ENCODE peak calls at places on chromosomes 16 and 17, in six cellular contexts. One of them, this sample, is unnamed.

GRCh38 chr16:63005356-63005755 is 969.1 kb upstream of the CDH8 start:
- DNase-seq in mesendoderm: no peak
- DNase-seq in mesenchymal stem cell: no peak
- DNase-seq in neuronal stem cell: no peak
- DNase-seq in trophoblast cell: no peak
- DNase-seq in IMR-90: no peak
- DNase-seq in this sample: no peak

GRCh38 chr17:15442316-15443185 is 24.9 kb downstream of the CDRT4 start:
- DNase-seq in IMR-90: no peak
- DNase-seq in trophoblast cell: no peak
- DNase-seq in mesenchymal stem cell: no peak
- DNase-seq in neuronal stem cell: no peak
- DNase-seq in mesendoderm: no peak
- DNase-seq in this sample: no peak

GRCh38 chr16:12661656-12662172 is 142.0 kb downstream of the CPPED1 start:
- DNase-seq in IMR-90: peak; percentile 13
- DNase-seq in mesendoderm: peak; percentile 84
- DNase-seq in mesenchymal stem cell: peak; percentile 41
- DNase-seq in trophoblast cell: peak; percentile 72
- DNase-seq in neuronal stem cell: peak; percentile 74
- DNase-seq in this sample: peak; percentile 76

GRCh38 chr17:49991409-49991808 is 3.6 kb downstream of the DLX3 start:
- DNase-seq in neuronal stem cell: no peak
- DNase-seq in mesendoderm: no peak
- DNase-seq in mesenchymal stem cell: no peak
- DNase-seq in trophoblast cell: no peak
- DNase-seq in IMR-90: no peak
- DNase-seq in this sample: peak; percentile 25

GRCh38 chr16:72111653-72112451 is 18.2 kb downstream of the DHX38 start:
- DNase-seq in mesendoderm: peak; percentile 83
- DNase-seq in mesenchymal stem cell: no peak
- DNase-seq in trophoblast cell: no peak
- DNase-seq in neuronal stem cell: no peak
- DNase-seq in IMR-90: no peak
- DNase-seq in this sample: no peak

GRCh38 chr16:22648141-22648540 is 137.4 kb downstream of the NPIPB5 start:
- DNase-seq in trophoblast cell: no peak
- DNase-seq in neuronal stem cell: no peak
- DNase-seq in IMR-90: no peak
- DNase-seq in mesenchymal stem cell: no peak
- DNase-seq in mesendoderm: no peak
- DNase-seq in this sample: peak; percentile 17

GRCh38 chr16:86388976-86389375 is 121.4 kb upstream of the FOXF1 start:
- DNase-seq in mesenchymal stem cell: no peak
- DNase-seq in trophoblast cell: no peak
- DNase-seq in IMR-90: no peak
- DNase-seq in neuronal stem cell: no peak
- DNase-seq in mesendoderm: no peak
- DNase-seq in this sample: no peak

GRCh38 chr16:80518436-80518835 is 22.4 kb upstream of the DYNLRB2 start:
- DNase-seq in IMR-90: peak; percentile 11
- DNase-seq in mesenchymal stem cell: no peak
- DNase-seq in mesendoderm: peak; percentile 9
- DNase-seq in trophoblast cell: no peak
- DNase-seq in neuronal stem cell: no peak
- DNase-seq in this sample: no peak

GRCh38 chr16:88974641-88975215 is 2.3 kb downstream of the CBFA2T3 start:
- DNase-seq in mesenchymal stem cell: no peak
- DNase-seq in neuronal stem cell: no peak
- DNase-seq in IMR-90: no peak
- DNase-seq in mesendoderm: no peak
- DNase-seq in trophoblast cell: no peak
- DNase-seq in this sample: no peak

GRCh38 chr17:19447085-19447583 is 36.1 kb downstream of the RNF112 start:
- DNase-seq in neuronal stem cell: peak; percentile 83
- DNase-seq in trophoblast cell: peak; percentile 92
- DNase-seq in mesenchymal stem cell: peak; percentile 82
- DNase-seq in IMR-90: peak; percentile 70
- DNase-seq in mesendoderm: peak; percentile 89
- DNase-seq in this sample: peak; percentile 89

GRCh38 chr17:427327-427726 is 74.7 kb upstream of the RPH3AL start:
- DNase-seq in neuronal stem cell: no peak
- DNase-seq in mesenchymal stem cell: no peak
- DNase-seq in mesendoderm: no peak
- DNase-seq in trophoblast cell: no peak
- DNase-seq in IMR-90: no peak
- DNase-seq in this sample: no peak

GRCh38 chr17:429589-429988 is 77.0 kb upstream of the RPH3AL start:
- DNase-seq in IMR-90: no peak
- DNase-seq in neuronal stem cell: no peak
- DNase-seq in trophoblast cell: no peak
- DNase-seq in mesendoderm: no peak
- DNase-seq in mesenchymal stem cell: no peak
- DNase-seq in this sample: no peak

GRCh38 chr17:428414-428813 is 75.8 kb upstream of the RPH3AL start:
- DNase-seq in trophoblast cell: no peak
- DNase-seq in mesenchymal stem cell: no peak
- DNase-seq in neuronal stem cell: no peak
- DNase-seq in mesendoderm: no peak
- DNase-seq in IMR-90: no peak
- DNase-seq in this sample: no peak

GRCh38 chr17:427891-428290 is 75.3 kb upstream of the RPH3AL start:
- DNase-seq in IMR-90: no peak
- DNase-seq in mesenchymal stem cell: no peak
- DNase-seq in trophoblast cell: no peak
- DNase-seq in mesendoderm: no peak
- DNase-seq in neuronal stem cell: no peak
- DNase-seq in this sample: no peak

DNA sequence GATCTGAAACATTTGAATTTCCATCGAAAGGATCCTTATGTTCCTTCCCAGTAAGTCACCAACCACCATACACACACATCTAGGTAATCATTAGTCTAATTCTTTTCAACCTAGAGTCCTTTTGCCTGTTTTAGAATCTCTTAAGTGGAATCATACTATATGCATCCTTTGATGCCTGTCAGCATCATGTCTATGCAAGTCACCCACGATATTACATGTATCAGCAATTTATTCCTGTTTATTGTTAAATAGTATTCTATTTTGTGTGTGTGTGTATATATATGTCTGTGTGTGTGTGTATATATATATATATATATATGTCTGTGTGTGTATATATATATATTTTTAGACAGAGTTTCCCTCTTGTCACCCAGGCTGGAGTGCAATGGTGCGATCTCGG is 78.9 kb upstream of the RPH3AL start:
- DNase-seq in neuronal stem cell: no peak
- DNase-seq in trophoblast cell: no peak
- DNase-seq in mesendoderm: no peak
- DNase-seq in mesenchymal stem cell: no peak
- DNase-seq in IMR-90: no peak
- DNase-seq in this sample: no peak
- H3K18ac ChIP-seq in neuronal stem cell: no peak overlapping the region
- H3K18ac ChIP-seq in trophoblast cell: no peak overlapping the region
- H3K18ac ChIP-seq in mesendoderm: no peak overlapping the region
- H3K18ac ChIP-seq in mesenchymal stem cell: no peak overlapping the region
- H3K18ac ChIP-seq in IMR-90: no peak overlapping the region
- H3K18ac ChIP-seq in this sample: no peak overlapping the region

GRCh38 chr17:39675390-39676082 is 7.3 kb downstream of the PNMT start:
- DNase-seq in mesenchymal stem cell: no peak
- DNase-seq in trophoblast cell: no peak
- DNase-seq in mesendoderm: no peak
- DNase-seq in IMR-90: no peak
- DNase-seq in neuronal stem cell: no peak
- DNase-seq in this sample: no peak
- H3K18ac ChIP-seq in mesenchymal stem cell: no peak overlapping the region
- H3K18ac ChIP-seq in trophoblast cell: no peak overlapping the region
- H3K18ac ChIP-seq in mesendoderm: no peak overlapping the region
- H3K18ac ChIP-seq in IMR-90: no peak overlapping the region
- H3K18ac ChIP-seq in neuronal stem cell: no peak overlapping the region
- H3K18ac ChIP-seq in this sample: no peak overlapping the region

DNA sequence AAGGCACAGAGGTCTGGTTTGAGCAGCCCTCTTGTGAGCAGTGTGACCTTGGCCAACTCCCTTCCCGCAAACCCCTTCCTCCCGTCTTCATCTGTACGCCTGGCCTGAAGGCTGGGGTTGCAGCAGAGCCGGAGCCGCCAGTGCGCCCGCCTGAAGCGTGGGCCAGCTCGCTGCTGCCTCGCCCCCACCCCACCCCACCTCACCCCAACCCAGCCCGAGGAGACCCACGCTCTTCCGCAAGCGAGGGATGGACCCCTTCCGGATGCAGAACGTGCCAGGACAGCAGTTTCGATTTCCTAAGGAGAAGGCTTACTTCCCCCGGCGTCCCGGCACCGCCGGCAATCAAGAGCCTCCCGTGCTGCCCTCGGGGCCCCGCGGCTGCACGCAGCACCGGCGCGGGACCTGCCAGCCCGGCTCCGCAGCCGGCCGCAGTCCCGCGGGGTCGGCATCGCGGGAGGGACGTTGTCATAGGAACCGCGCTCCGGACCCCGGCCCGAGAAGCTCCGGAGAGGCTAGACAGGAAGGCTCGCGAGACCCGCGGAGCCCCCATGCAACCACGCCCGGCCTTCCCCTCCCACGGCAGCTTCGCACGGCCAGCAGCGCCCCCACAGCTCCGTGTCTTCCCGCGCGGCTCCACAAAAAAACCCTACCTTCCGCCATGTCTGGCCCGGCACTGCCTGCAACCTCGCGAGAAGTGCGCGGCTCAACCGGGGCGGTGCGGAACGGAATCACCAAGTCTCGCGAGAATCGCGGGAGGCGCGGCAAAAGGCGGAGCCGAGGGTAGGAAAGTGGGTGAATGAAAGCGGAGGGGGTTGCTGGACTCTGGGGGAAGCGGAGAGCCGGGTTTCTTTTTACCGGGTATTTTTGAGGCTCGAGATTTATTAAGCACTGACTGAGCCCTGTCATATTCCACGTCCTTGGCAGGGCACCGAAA is at the start of gene ANKFY1:
- DNase-seq in trophoblast cell: peak; percentile 99
- DNase-seq in mesenchymal stem cell: peak; percentile 95
- DNase-seq in IMR-90: peak; percentile 92
- DNase-seq in mesendoderm: peak; percentile 96
- DNase-seq in neuronal stem cell: peak; percentile 95
- DNase-seq in this sample: peak; percentile 98
- H3K18ac ChIP-seq in trophoblast cell: peak within 1 kb of the TSS; percentile 53
- H3K18ac ChIP-seq in mesenchymal stem cell: peak within 1 kb of the TSS; percentile 33
- H3K18ac ChIP-seq in IMR-90: peak within 1 kb of the TSS; percentile 30
- H3K18ac ChIP-seq in mesendoderm: peak within 1 kb of the TSS; percentile 77
- H3K18ac ChIP-seq in neuronal stem cell: peak within 1 kb of the TSS; percentile 99
- H3K18ac ChIP-seq in this sample: peak within 1 kb of the TSS; percentile 83

GRCh38 chr16:85168732-85169256 is 56.5 kb upstream of the CIBAR2 start:
- DNase-seq in mesendoderm: peak; percentile 61
- DNase-seq in trophoblast cell: peak; percentile 34
- DNase-seq in neuronal stem cell: peak; percentile 69
- DNase-seq in mesenchymal stem cell: no peak
- DNase-seq in IMR-90: peak; percentile 52
- DNase-seq in this sample: no peak

GRCh38 chr16:85165781-85166180 is 53.5 kb upstream of the CIBAR2 start:
- DNase-seq in IMR-90: no peak
- DNase-seq in mesendoderm: no peak
- DNase-seq in neuronal stem cell: no peak
- DNase-seq in mesenchymal stem cell: no peak
- DNase-seq in trophoblast cell: no peak
- DNase-seq in this sample: no peak

GRCh38 chr16:85166281-85166680 is 54.0 kb upstream of the CIBAR2 start:
- DNase-seq in mesendoderm: no peak
- DNase-seq in IMR-90: peak; percentile 36
- DNase-seq in mesenchymal stem cell: no peak
- DNase-seq in trophoblast cell: no peak
- DNase-seq in neuronal stem cell: no peak
- DNase-seq in this sample: no peak

GRCh38 chr16:85167589-85168537 is 55.6 kb upstream of the CIBAR2 start:
- DNase-seq in IMR-90: no peak
- DNase-seq in neuronal stem cell: no peak
- DNase-seq in mesenchymal stem cell: no peak
- DNase-seq in trophoblast cell: no peak
- DNase-seq in mesendoderm: peak; percentile 78
- DNase-seq in this sample: no peak

DNA sequence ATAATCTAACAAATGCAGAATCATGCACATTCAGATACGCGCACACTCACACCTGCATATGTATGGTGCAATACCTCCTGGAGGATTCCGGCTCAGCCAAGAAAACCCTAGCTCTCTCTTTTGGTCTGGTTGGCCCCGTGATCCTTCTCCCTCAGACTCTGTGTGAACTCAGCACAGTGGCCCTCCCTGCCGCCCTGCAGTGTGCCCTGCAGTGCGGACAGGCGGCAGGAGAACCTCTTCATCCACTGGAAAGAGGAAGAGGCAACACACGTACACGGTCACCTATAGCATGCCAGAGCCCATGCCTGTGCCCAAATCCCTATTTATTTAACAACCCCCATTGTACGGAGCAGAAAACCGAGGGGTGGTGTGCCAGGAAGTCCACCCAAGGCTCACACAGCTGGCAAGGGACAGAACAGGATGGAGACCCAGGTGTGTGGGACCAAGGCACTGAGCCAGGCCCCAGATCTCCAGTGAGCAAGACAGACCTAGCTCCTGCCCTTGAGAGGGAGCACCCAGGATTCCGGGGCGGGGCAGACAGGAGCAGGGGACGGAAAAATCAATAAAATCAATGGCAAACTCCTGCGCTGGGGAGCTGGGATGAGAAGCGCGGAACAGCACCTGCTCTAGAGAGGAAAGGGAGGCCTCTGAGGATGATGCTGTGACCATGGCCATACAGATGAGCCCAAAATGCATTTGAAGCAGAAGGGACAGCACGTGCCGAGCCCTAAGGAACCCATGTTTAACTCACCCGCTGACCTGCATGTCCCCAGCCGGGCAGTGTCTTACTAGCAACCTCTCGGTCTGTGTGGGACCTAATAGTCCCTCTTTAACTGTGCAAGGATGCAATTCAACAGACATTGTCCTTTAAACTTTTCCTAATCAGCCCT is 54.7 kb upstream of the CIBAR2 start:
- DNase-seq in mesendoderm: no peak
- DNase-seq in IMR-90: no peak
- DNase-seq in mesenchymal stem cell: no peak
- DNase-seq in neuronal stem cell: no peak
- DNase-seq in trophoblast cell: peak; percentile 45
- DNase-seq in this sample: no peak
- H3K18ac ChIP-seq in mesendoderm: no peak overlapping the region
- H3K18ac ChIP-seq in IMR-90: no peak overlapping the region
- H3K18ac ChIP-seq in mesenchymal stem cell: peak overlapping the region; percentile 75
- H3K18ac ChIP-seq in neuronal stem cell: peak overlapping the region; percentile 67
- H3K18ac ChIP-seq in trophoblast cell: no peak overlapping the region
- H3K18ac ChIP-seq in this sample: no peak overlapping the region

GRCh38 chr17:82371333-82372062 is at the start of gene UTS2R:
- DNase-seq in trophoblast cell: no peak
- DNase-seq in mesendoderm: no peak
- DNase-seq in IMR-90: no peak
- DNase-seq in neuronal stem cell: no peak
- DNase-seq in mesenchymal stem cell: no peak
- DNase-seq in this sample: no peak
- H3K18ac ChIP-seq in trophoblast cell: no peak within 1 kb of the TSS
- H3K18ac ChIP-seq in mesendoderm: no peak within 1 kb of the TSS
- H3K18ac ChIP-seq in IMR-90: no peak within 1 kb of the TSS
- H3K18ac ChIP-seq in neuronal stem cell: peak within 1 kb of the TSS; percentile 96
- H3K18ac ChIP-seq in mesenchymal stem cell: no peak within 1 kb of the TSS
- H3K18ac ChIP-seq in this sample: peak within 1 kb of the TSS; percentile 44